ENCODE peak calls at places on chromosome 5, in seven cellular contexts. B, P, F, N, H, Q and C are unnamed samples.

GRCh38 chr5:173917788-173918786 is 29.9 kb downstream of the CPEB4 start:
- DNase-seq in B (peak), P (peak), F (peak), N (no peak), H (peak), Q (peak), C (peak)

GRCh38 chr5:141518616-141519015 is 29.7 kb downstream of the PCDHGC5 start:
- DNase-seq in B (no peak), P (no peak), F (no peak), N (no peak), H (no peak), Q (no peak), C (no peak)

GRCh38 chr5:151098185-151098813 is 17.5 kb upstream of the TNIP1 start:
- DNase-seq in B (no peak), P (no peak), F (no peak), N (no peak), H (no peak), Q (no peak), C (no peak)

GRCh38 chr5:58925627-58926545 is 343.0 kb downstream of the RAB3C start:
- DNase-seq in B (peak), P (no peak), F (peak), N (no peak), H (no peak), Q (no peak), C (no peak)

GRCh38 chr5:154836225-154836624 is 14.2 kb downstream of the FAXDC2 start:
- DNase-seq in B (no peak), P (no peak), F (no peak), N (no peak), H (no peak), Q (no peak), C (no peak)

GRCh38 chr5:151070449-151070848 is 10.4 kb downstream of the TNIP1 start:
- DNase-seq in B (no peak), P (no peak), F (no peak), N (no peak), H (no peak), Q (no peak), C (no peak)

GRCh38 chr5:92801921-92802320 is 779.1 kb downstream of the NR2F1-AS1 start:
- DNase-seq in B (no peak), P (no peak), F (no peak), N (no peak), H (no peak), Q (no peak), C (peak)

GRCh38 chr5:169913479-169913878 is 66.8 kb downstream of the INSYN2B start:
- DNase-seq in B (no peak), P (no peak), F (no peak), N (no peak), H (no peak), Q (no peak), C (no peak)

GRCh38 chr5:10596886-10597451 is 33.1 kb downstream of the ANKRD33B start:
- DNase-seq in B (no peak), P (no peak), F (no peak), N (no peak), H (no peak), Q (no peak), C (no peak)

GRCh38 chr5:115379622-115380344 is 83.3 kb upstream of the CCDC112 start:
- DNase-seq in B (no peak), P (no peak), F (no peak), N (peak), H (peak), Q (no peak), C (no peak)

GRCh38 chr5:135050244-135050767 is 16.3 kb upstream of the PITX1 start:
- DNase-seq in B (peak), P (peak), F (peak), N (no peak), H (no peak), Q (no peak), C (no peak)

GRCh38 chr5:107361945-107362344 is 308.8 kb downstream of the EFNA5 start:
- DNase-seq in B (no peak), P (no peak), F (no peak), N (no peak), H (no peak), Q (no peak), C (peak)

GRCh38 chr5:138752341-138752950 is 779 bp upstream of the CTNNA1 start:
- DNase-seq in B (peak), P (no peak), F (peak), N (peak), H (peak), Q (peak), C (peak)

GRCh38 chr5:6700074-6700685 is 13.1 kb upstream of the TENT4A start:
- DNase-seq in B (no peak), P (no peak), F (no peak), N (no peak), H (no peak), Q (no peak), C (no peak)

GRCh38 chr5:157903117-157903450 is 44.1 kb upstream of the CLINT1 start:
- DNase-seq in B (no peak), P (no peak), F (no peak), N (no peak), H (no peak), Q (no peak), C (no peak)

GRCh38 chr5:11324521-11325289 is 563.7 kb upstream of the DAP start:
- DNase-seq in B (no peak), P (no peak), F (no peak), N (no peak), H (no peak), Q (no peak), C (peak)

GRCh38 chr5:81081461-81081835 is 121.3 kb downstream of the RASGRF2 start:
- DNase-seq in B (no peak), P (no peak), F (no peak), N (no peak), H (no peak), Q (no peak), C (no peak)

GRCh38 chr5:29845206-29845605 is 1348.3 kb upstream of the CDH6 start:
- DNase-seq in B (no peak), P (no peak), F (no peak), N (no peak), H (no peak), Q (no peak), C (no peak)
- TF ChIP-seq EZH2phosphoT487 in B (no peak), P (no peak), F (no peak), N (no peak), H (no peak), Q (no peak), C (no peak)

GRCh38 chr5:5219541-5219940 is 79.4 kb downstream of the ADAMTS16 start:
- DNase-seq in B (no peak), P (no peak), F (no peak), N (no peak), H (no peak), Q (no peak), C (no peak)
- TF ChIP-seq EZH2phosphoT487 in B (no peak), P (no peak), F (no peak), N (no peak), H (no peak), Q (no peak), C (no peak)

GRCh38 chr5:178339272-178339671 is 106.7 kb upstream of the PHYKPL start:
- DNase-seq in B (no peak), P (no peak), F (no peak), N (no peak), H (no peak), Q (no peak), C (no peak)

GRCh38 chr5:178340187-178340586 is 107.6 kb upstream of the PHYKPL start:
- DNase-seq in B (no peak), P (no peak), F (no peak), N (no peak), H (no peak), Q (no peak), C (no peak)

GRCh38 chr5:178341091-178341960 is 108.7 kb upstream of the PHYKPL start:
- DNase-seq in B (no peak), P (no peak), F (no peak), N (no peak), H (no peak), Q (no peak), C (no peak)

GRCh38 chr5:178338750-178339144 is 106.1 kb upstream of the PHYKPL start:
- DNase-seq in B (no peak), P (no peak), F (no peak), N (no peak), H (no peak), Q (no peak), C (no peak)

DNA sequence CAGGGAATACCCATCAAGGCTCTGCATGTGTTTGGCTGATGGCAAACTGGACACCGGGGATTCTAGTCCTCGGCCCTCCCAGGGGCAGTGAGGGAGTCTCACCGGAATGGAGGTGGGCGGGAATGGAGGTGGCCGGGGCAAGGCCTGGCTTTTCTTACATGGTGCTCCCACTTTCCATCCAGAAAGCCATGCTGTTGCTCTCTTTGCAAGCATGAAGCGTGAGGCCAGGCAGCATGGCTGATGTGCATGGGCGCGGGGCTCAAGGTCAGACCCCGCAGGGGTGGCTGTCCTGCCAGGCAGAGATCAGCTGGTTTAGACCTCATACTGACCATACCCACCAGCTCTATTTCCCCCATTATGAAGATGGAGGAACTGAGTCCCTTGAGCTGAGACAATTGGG is 108.0 kb upstream of the PHYKPL start:
- DNase-seq in B (no peak), P (no peak), F (no peak), N (no peak), H (no peak), Q (no peak), C (no peak)
- TF ChIP-seq EZH2phosphoT487 in B (no peak), P (no peak), F (no peak), N (no peak), H (no peak), Q (no peak), C (no peak)

GRCh38 chr5:71939452-71939932 is 167.8 kb upstream of the MAP1B start:
- DNase-seq in B (no peak), P (peak), F (no peak), N (no peak), H (no peak), Q (no peak), C (no peak)
- TF ChIP-seq EZH2phosphoT487 in B (no peak), P (no peak), F (no peak), N (no peak), H (no peak), Q (no peak), C (no peak)

GRCh38 chr5:100479079-100479688 is 56.0 kb upstream of the FAM174A start:
- DNase-seq in B (peak), P (peak), F (peak), N (peak), H (peak), Q (peak), C (peak)
- TF ChIP-seq EZH2phosphoT487 in B (no peak), P (no peak), F (no peak), N (no peak), H (no peak), Q (no peak), C (no peak)